ENCODE peak calls at places on chromosomes 16 and 17, in ten cellular contexts. O is GM23338, L is transverse colon, E is stomach, V is H1, N is breast epithelium, S is K562, K is esophagus muscularis mucosa, F is sigmoid colon, B is HL-60. C is an unnamed sample.

GRCh38 chr17:61249649-61250301 is 149.9 kb upstream of the TBX2 start:
- DNase-seq in O (no peak), N (no peak), V (no peak), L (no peak), S (no peak), F (no peak), E (no peak), B (no peak), K (no peak), C (no peak)

GRCh38 chr16:78596348-78596995 is 497.0 kb downstream of the WWOX start:
- DNase-seq in E (no peak), S (no peak), F (no peak), L (no peak), O (no peak), K (no peak), B (no peak), V (no peak), N (no peak), C (no peak)

GRCh38 chr17:7029659-7030058 is 6.2 kb upstream of the SLC16A13 start:
- DNase-seq in F (no peak), E (no peak), O (no peak), K (no peak), B (no peak), S (no peak), L (peak; percentile 35), V (no peak), N (no peak), C (no peak)

GRCh38 chr17:21191698-21192097 is 22.3 kb downstream of the TMEM11 start:
- DNase-seq in N (no peak), S (no peak), F (no peak), K (no peak), E (no peak), L (no peak), V (no peak), O (no peak), B (no peak), C (no peak)

GRCh38 chr16:16019488-16019887 is 70.1 kb downstream of the ABCC1 start:
- DNase-seq in F (no peak), S (no peak), K (no peak), E (no peak), O (no peak), L (no peak), N (no peak), B (no peak), V (no peak), C (no peak)

GRCh38 chr16:27475561-27475960 is 73.6 kb downstream of the IL21R start:
- DNase-seq in L (no peak), O (no peak), S (no peak), N (no peak), B (no peak), F (no peak), V (no peak), K (no peak), E (no peak), C (no peak)

GRCh38 chr17:14784997-14785696 is 480.0 kb downstream of the PMP22 start:
- DNase-seq in F (no peak), E (no peak), V (no peak), S (no peak), B (no peak), L (no peak), K (no peak), O (peak; percentile 13), N (no peak), C (no peak)

GRCh38 chr16:16191493-16192167 is 31.7 kb downstream of the ABCC6 start:
- DNase-seq in O (no peak), B (no peak), F (no peak), V (no peak), L (no peak), S (no peak), N (no peak), K (no peak), E (no peak), C (no peak)

GRCh38 chr16:3536271-3536671 is 35.5 kb downstream of the CLUAP1 start:
- DNase-seq in F (no peak), V (no peak), N (no peak), L (no peak), O (no peak), S (no peak), K (no peak), E (no peak), B (no peak), C (no peak)

GRCh38 chr16:3534126-3534525 is 33.3 kb downstream of the CLUAP1 start:
- DNase-seq in B (no peak), L (no peak), V (no peak), O (no peak), K (no peak), N (no peak), S (no peak), E (no peak), F (no peak), C (no peak)

GRCh38 chr16:3538222-3538621 is 37.4 kb downstream of the CLUAP1 start:
- DNase-seq in N (no peak), F (no peak), O (no peak), S (no peak), V (no peak), L (no peak), K (no peak), B (no peak), E (no peak), C (no peak)

GRCh38 chr16:3532741-3533140 is 31.9 kb downstream of the CLUAP1 start:
- DNase-seq in O (no peak), V (no peak), N (no peak), E (no peak), L (no peak), S (no peak), B (no peak), K (no peak), F (no peak), C (no peak)

DNA sequence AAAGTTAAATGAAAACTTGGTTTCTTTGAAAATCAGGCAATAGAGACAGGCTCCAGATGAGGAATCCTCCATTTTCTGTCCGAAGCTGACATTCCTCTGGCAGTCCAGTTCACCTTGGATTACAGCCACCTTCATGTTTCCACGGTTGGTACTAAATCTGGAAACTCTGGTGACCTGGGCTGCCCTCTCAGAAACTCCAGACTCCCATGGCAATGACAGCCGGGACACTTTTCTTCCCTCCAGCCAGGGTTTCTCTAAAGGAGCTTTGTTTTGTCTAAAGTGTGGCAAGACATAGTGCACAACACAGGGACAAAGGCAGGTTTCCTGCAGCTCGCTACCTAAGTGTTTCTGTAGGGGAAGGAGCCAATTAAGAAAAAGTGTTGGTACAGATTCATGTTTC is 36.0 kb downstream of the CLUAP1 start:
- DNase-seq in K (no peak), V (no peak), O (no peak), F (no peak), B (no peak), L (no peak), E (no peak), S (no peak), N (no peak), C (no peak)
- TF ChIP-seq POLR2AphosphoS5 in K (no peak), V (no peak), O (no peak), F (no peak), B (no peak), L (no peak), E (no peak), S (no peak), N (no peak), C (no peak)

GRCh38 chr16:86577314-86577971 is 906 bp upstream of the FOXL1 start:
- DNase-seq in V (no peak), F (no peak), N (no peak), K (no peak), B (no peak), L (no peak), O (peak; percentile 62), E (no peak), S (no peak), C (no peak)

GRCh38 chr16:86574646-86575045 is 3.7 kb upstream of the FOXL1 start:
- DNase-seq in K (no peak), L (no peak), E (no peak), N (no peak), O (no peak), S (no peak), V (no peak), F (no peak), B (no peak), C (no peak)

GRCh38 chr16:86576591-86577313 is 1.6 kb upstream of the FOXL1 start:
- DNase-seq in O (peak; percentile 57), L (no peak), E (no peak), N (no peak), B (no peak), V (peak; percentile 63), K (no peak), S (peak; percentile 15), F (no peak), C (no peak)

GRCh38 chr16:86575095-86575685 is 3.2 kb upstream of the FOXL1 start:
- DNase-seq in E (no peak), B (no peak), O (no peak), F (no peak), S (no peak), N (no peak), K (no peak), L (no peak), V (no peak), C (no peak)

GRCh38 chr16:86575754-86576557 is 2.4 kb upstream of the FOXL1 start:
- DNase-seq in O (peak; percentile 98), K (no peak), B (no peak), S (peak; percentile 93), V (peak; percentile 89), E (peak; percentile 55), F (no peak), N (peak; percentile 70), L (peak; percentile 60), C (no peak)
- TF ChIP-seq CTCF in O (peak; percentile 62), K (peak; percentile 28), B (peak; percentile 1), S (peak; percentile 97), V (peak; percentile 66), E (peak; percentile 22), F (peak; percentile 22), N (peak; percentile 45), L (peak; percentile 7), C (no peak)

GRCh38 chr17:38702166-38702899 is 2.7 kb upstream of the MLLT6 start:
- DNase-seq in B (peak; percentile 90), E (peak; percentile 89), O (peak; percentile 83), L (peak; percentile 91), V (peak; percentile 81), K (peak; percentile 97), N (peak; percentile 82), S (peak; percentile 78), F (peak; percentile 92), C (peak; percentile 85)

GRCh38 chr17:38704645-38705522 is at the start of gene MLLT6:
- DNase-seq in N (peak; percentile 76), F (peak; percentile 91), V (no peak), E (peak; percentile 82), L (peak; percentile 83), B (peak; percentile 80), O (peak; percentile 89), S (peak; percentile 80), K (no peak), C (peak; percentile 72)

GRCh38 chr17:38701504-38702165 is 3.4 kb upstream of the MLLT6 start:
- DNase-seq in E (no peak), S (peak; percentile 50), L (peak; percentile 59), K (no peak), N (peak; percentile 29), B (peak; percentile 51), V (no peak), F (no peak), O (peak; percentile 38), C (no peak)

GRCh38 chr17:38703742-38704644 is 1.1 kb upstream of the MLLT6 start:
- DNase-seq in N (peak; percentile 90), O (peak; percentile 99), V (peak; percentile 94), L (peak; percentile 93), F (peak; percentile 90), K (peak; percentile 94), B (peak; percentile 77), E (peak; percentile 95), S (peak; percentile 86), C (peak; percentile 91)

GRCh38 chr17:38702900-38703741 is 2.0 kb upstream of the MLLT6 start:
- DNase-seq in K (no peak), F (no peak), B (no peak), S (no peak), L (peak; percentile 59), N (no peak), V (no peak), O (peak; percentile 40), E (peak; percentile 39), C (peak; percentile 15)
- TF ChIP-seq POLR2AphosphoS5 in K (no peak), F (no peak), B (no peak), S (no peak), L (no peak), N (no peak), V (no peak), O (no peak), E (no peak), C (no peak)

DNA sequence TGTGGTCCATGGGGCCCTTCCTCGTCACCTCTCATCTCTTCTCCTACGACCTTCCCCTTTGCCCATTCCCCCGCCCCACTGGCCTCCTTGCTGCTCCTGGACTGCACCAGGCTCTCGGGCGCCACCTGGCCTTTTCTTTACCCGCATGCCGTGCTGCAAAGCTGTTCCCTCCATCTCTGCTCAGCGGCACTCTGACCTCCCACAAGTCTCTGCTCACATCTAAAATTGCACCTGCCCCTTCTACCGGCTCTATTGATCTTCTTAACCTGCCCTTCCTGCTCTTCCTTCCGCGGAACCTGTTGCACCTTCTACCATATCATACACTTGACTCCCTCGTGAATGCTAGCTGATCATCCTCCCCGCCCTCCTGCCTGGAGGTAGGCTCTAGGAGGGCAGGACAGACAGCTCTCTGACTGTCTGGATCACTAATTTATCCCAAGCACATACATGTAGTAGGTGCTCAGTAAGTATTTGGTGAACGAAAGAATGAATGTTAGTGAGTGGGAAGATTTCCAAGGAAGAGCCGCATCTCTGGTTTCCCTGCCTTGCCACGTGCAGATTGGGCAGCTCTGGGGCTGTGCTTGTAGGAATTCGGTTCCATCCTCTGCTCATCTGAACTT is 17.3 kb downstream of the DNAH17 start:
- DNase-seq in F (no peak), B (no peak), S (peak; percentile 62), V (peak; percentile 86), E (no peak), K (no peak), N (no peak), L (no peak), O (peak; percentile 70), C (no peak)
- TF ChIP-seq CTCF in F (no peak), B (no peak), S (peak; percentile 67), V (peak; percentile 73), E (peak; percentile 18), K (no peak), N (no peak), L (no peak), O (peak; percentile 43), C (no peak)

C was measured in prostate gland.